ENCODE peak calls at places on chromosomes 2 and 18, in six cellular contexts. One of them, this sample, is unnamed.

GRCh38 chr2:105757361-105757933 is 12.7 kb downstream of the NCK2 start:
- DNase-seq in mesenchymal stem cell: no peak
- DNase-seq in H1: no peak
- DNase-seq in mesendoderm: no peak
- DNase-seq in neuronal stem cell: no peak
- DNase-seq in IMR-90: no peak
- DNase-seq in this sample: no peak

GRCh38 chr2:28082131-28082530 is 191.6 kb downstream of the BABAM2 start:
- DNase-seq in IMR-90: peak; percentile 41
- DNase-seq in H1: no peak
- DNase-seq in neuronal stem cell: no peak
- DNase-seq in mesendoderm: no peak
- DNase-seq in mesenchymal stem cell: peak; percentile 39
- DNase-seq in this sample: no peak

GRCh38 chr2:170530284-170530745 is 184.8 kb upstream of the SP5 start:
- DNase-seq in mesendoderm: peak; percentile 93
- DNase-seq in IMR-90: peak; percentile 34
- DNase-seq in H1: no peak
- DNase-seq in neuronal stem cell: peak; percentile 15
- DNase-seq in mesenchymal stem cell: peak; percentile 63
- DNase-seq in this sample: no peak

GRCh38 chr2:159518321-159519005 is 97.9 kb downstream of the BAZ2B start:
- DNase-seq in mesenchymal stem cell: peak; percentile 3
- DNase-seq in H1: no peak
- DNase-seq in neuronal stem cell: no peak
- DNase-seq in mesendoderm: no peak
- DNase-seq in IMR-90: no peak
- DNase-seq in this sample: no peak

GRCh38 chr2:45922577-45922988 is 271.1 kb downstream of the PRKCE start:
- DNase-seq in mesendoderm: peak; percentile 75
- DNase-seq in neuronal stem cell: no peak
- DNase-seq in H1: no peak
- DNase-seq in mesenchymal stem cell: no peak
- DNase-seq in IMR-90: peak; percentile 79
- DNase-seq in this sample: peak; percentile 62

GRCh38 chr2:55618025-55618648 is 715 bp upstream of the PPP4R3B start:
- DNase-seq in mesenchymal stem cell: peak; percentile 52
- DNase-seq in mesendoderm: peak; percentile 32
- DNase-seq in H1: no peak
- DNase-seq in neuronal stem cell: peak; percentile 15
- DNase-seq in IMR-90: peak; percentile 10
- DNase-seq in this sample: no peak

GRCh38 chr18:3256693-3257626 is 5.0 kb upstream of the MYL12B start:
- DNase-seq in neuronal stem cell: no peak
- DNase-seq in mesenchymal stem cell: peak; percentile 56
- DNase-seq in H1: no peak
- DNase-seq in IMR-90: peak; percentile 91
- DNase-seq in mesendoderm: peak; percentile 42
- DNase-seq in this sample: no peak

GRCh38 chr2:45083175-45083574 is 73.9 kb upstream of the SIX2 start:
- DNase-seq in mesendoderm: peak; percentile 20
- DNase-seq in neuronal stem cell: no peak
- DNase-seq in mesenchymal stem cell: no peak
- DNase-seq in IMR-90: no peak
- DNase-seq in H1: no peak
- DNase-seq in this sample: no peak

GRCh38 chr2:72892506-72893173 is 5.4 kb downstream of the SPR start:
- DNase-seq in IMR-90: peak; percentile 70
- DNase-seq in neuronal stem cell: no peak
- DNase-seq in H1: no peak
- DNase-seq in mesendoderm: peak; percentile 73
- DNase-seq in mesenchymal stem cell: peak; percentile 68
- DNase-seq in this sample: peak; percentile 50

GRCh38 chr2:72144412-72144745 is 3.3 kb downstream of the CYP26B1 start:
- DNase-seq in mesendoderm: no peak
- DNase-seq in H1: no peak
- DNase-seq in mesenchymal stem cell: no peak
- DNase-seq in IMR-90: no peak
- DNase-seq in neuronal stem cell: no peak
- DNase-seq in this sample: peak; percentile 79

GRCh38 chr2:109322111-109322510 is 193.1 kb downstream of the SH3RF3 start:
- DNase-seq in H1: no peak
- DNase-seq in neuronal stem cell: no peak
- DNase-seq in mesenchymal stem cell: peak; percentile 99
- DNase-seq in IMR-90: peak; percentile 98
- DNase-seq in mesendoderm: no peak
- DNase-seq in this sample: no peak

GRCh38 chr2:68789603-68790002 is 55.0 kb downstream of the ARHGAP25 start:
- DNase-seq in neuronal stem cell: no peak
- DNase-seq in IMR-90: no peak
- DNase-seq in mesenchymal stem cell: no peak
- DNase-seq in H1: no peak
- DNase-seq in mesendoderm: no peak
- DNase-seq in this sample: no peak

GRCh38 chr2:68784849-68785248 is 50.2 kb downstream of the ARHGAP25 start:
- DNase-seq in mesendoderm: no peak
- DNase-seq in H1: no peak
- DNase-seq in mesenchymal stem cell: peak; percentile 65
- DNase-seq in IMR-90: no peak
- DNase-seq in neuronal stem cell: no peak
- DNase-seq in this sample: no peak

GRCh38 chr2:68796306-68796905 is 61.8 kb downstream of the ARHGAP25 start:
- DNase-seq in neuronal stem cell: no peak
- DNase-seq in mesenchymal stem cell: no peak
- DNase-seq in H1: no peak
- DNase-seq in mesendoderm: no peak
- DNase-seq in IMR-90: peak; percentile 18
- DNase-seq in this sample: no peak

GRCh38 chr2:68791914-68792313 is 57.3 kb downstream of the ARHGAP25 start:
- DNase-seq in mesendoderm: no peak
- DNase-seq in IMR-90: no peak
- DNase-seq in H1: no peak
- DNase-seq in mesenchymal stem cell: no peak
- DNase-seq in neuronal stem cell: no peak
- DNase-seq in this sample: no peak

DNA sequence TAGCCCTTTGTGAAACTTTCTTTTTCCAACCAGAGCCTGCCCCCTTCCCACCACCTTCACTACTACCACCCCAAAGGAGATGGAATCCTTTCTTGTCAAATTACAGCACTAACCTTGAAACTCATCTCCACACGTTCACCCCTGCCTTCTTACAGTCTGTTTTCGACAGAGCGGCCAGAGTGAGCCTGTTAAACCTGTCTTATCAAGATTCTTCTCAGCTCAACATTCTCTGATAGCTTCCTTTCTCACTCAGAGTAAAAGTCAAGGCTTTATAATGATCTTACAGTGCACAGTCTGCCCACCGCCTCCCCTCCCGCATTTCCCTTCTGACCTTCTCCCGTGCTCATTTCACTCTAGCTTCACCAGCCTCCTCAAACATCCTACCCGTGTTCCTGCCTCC is 56.0 kb downstream of the ARHGAP25 start:
- DNase-seq in mesenchymal stem cell: no peak
- DNase-seq in H1: no peak
- DNase-seq in mesendoderm: no peak
- DNase-seq in IMR-90: no peak
- DNase-seq in neuronal stem cell: no peak
- DNase-seq in this sample: peak; percentile 66
- H3K36me3 ChIP-seq in mesenchymal stem cell: no peaks in the 10 kb centered on the region
- H3K36me3 ChIP-seq in H1: no peaks in the 10 kb centered on the region
- H3K36me3 ChIP-seq in mesendoderm: no peaks in the 10 kb centered on the region
- H3K36me3 ChIP-seq in IMR-90: no peaks in the 10 kb centered on the region
- H3K36me3 ChIP-seq in neuronal stem cell: no peaks in the 10 kb centered on the region
- H3K36me3 ChIP-seq in this sample: no peaks in the 10 kb centered on the region

DNA sequence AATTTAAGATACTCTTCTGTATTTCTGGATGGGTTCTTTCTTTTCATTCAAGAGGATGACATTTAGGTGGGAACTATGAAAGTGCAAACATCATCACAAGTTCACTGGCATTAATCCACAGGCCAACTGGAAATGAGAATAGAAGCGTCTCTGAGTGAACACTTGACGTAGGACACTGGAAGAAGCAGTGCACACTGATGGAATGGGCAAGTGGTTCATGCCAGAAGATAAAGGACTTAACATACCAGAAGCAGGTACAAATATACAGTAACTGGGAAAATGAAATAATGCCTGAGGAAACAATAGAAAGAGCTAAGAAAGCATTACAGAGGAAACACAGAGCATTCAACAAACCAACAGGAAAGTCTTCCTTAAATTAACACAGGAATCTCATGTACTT is 120.9 kb upstream of the CCDC195 start:
- DNase-seq in mesenchymal stem cell: no peak
- DNase-seq in neuronal stem cell: no peak
- DNase-seq in mesendoderm: no peak
- DNase-seq in IMR-90: no peak
- DNase-seq in H1: no peak
- DNase-seq in this sample: no peak
- H3K23ac ChIP-seq in mesenchymal stem cell: no peak overlapping the region
- H3K23ac ChIP-seq in neuronal stem cell: no peak overlapping the region
- H3K23ac ChIP-seq in mesendoderm: no peak overlapping the region
- H3K23ac ChIP-seq in IMR-90: peak overlapping the region; percentile 58
- H3K23ac ChIP-seq in H1: no peak overlapping the region
- H3K23ac ChIP-seq in this sample: no peak overlapping the region

DNA sequence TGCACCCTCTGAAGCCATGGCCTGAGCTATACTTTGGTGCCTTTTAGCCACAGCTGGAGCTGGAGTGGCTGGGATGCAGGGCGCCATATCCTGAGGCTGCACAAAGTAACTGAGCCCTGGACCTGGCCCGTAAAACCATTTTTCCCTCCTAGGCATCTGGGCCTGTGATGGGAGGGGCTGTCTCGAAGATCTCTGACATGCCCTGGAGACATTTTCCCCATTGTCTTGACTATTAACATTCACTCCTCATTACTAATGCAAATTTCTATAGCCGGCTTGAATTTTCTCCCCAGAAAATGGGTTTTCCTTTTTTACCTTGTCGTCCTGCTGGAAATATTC is 15.4 kb downstream of the TAF1B start:
- DNase-seq in IMR-90: no peak
- DNase-seq in neuronal stem cell: no peak
- DNase-seq in mesenchymal stem cell: no peak
- DNase-seq in mesendoderm: no peak
- DNase-seq in H1: no peak
- DNase-seq in this sample: no peak
- H3K36me3 ChIP-seq in IMR-90: peaks cover 35% of the 10 kb centered on the region
- H3K36me3 ChIP-seq in neuronal stem cell: peaks cover 73% of the 10 kb centered on the region
- H3K36me3 ChIP-seq in mesenchymal stem cell: peaks cover 74% of the 10 kb centered on the region
- H3K36me3 ChIP-seq in mesendoderm: peaks cover 14% of the 10 kb centered on the region
- H3K36me3 ChIP-seq in H1: peaks cover 12% of the 10 kb centered on the region
- H3K36me3 ChIP-seq in this sample: peaks cover 30% of the 10 kb centered on the region

GRCh38 chr2:15986068-15986560 is 45.8 kb downstream of the MYCN start:
- DNase-seq in neuronal stem cell: no peak
- DNase-seq in mesendoderm: no peak
- DNase-seq in IMR-90: no peak
- DNase-seq in mesenchymal stem cell: no peak
- DNase-seq in H1: no peak
- DNase-seq in this sample: no peak
- H3K23ac ChIP-seq in neuronal stem cell: no peak overlapping the region
- H3K23ac ChIP-seq in mesendoderm: no peak overlapping the region
- H3K23ac ChIP-seq in IMR-90: no peak overlapping the region
- H3K23ac ChIP-seq in mesenchymal stem cell: no peak overlapping the region
- H3K23ac ChIP-seq in H1: no peak overlapping the region
- H3K23ac ChIP-seq in this sample: peak overlapping the region; percentile 37

GRCh38 chr2:88597168-88597567 is 30.1 kb downstream of the EIF2AK3 start:
- DNase-seq in H1: no peak
- DNase-seq in mesendoderm: no peak
- DNase-seq in mesenchymal stem cell: no peak
- DNase-seq in IMR-90: no peak
- DNase-seq in neuronal stem cell: no peak
- DNase-seq in this sample: no peak
- H3K36me3 ChIP-seq in H1: peaks cover 5% of the 10 kb centered on the region
- H3K36me3 ChIP-seq in mesendoderm: no peaks in the 10 kb centered on the region
- H3K36me3 ChIP-seq in mesenchymal stem cell: peaks cover 27% of the 10 kb centered on the region
- H3K36me3 ChIP-seq in IMR-90: peaks cover 11% of the 10 kb centered on the region
- H3K36me3 ChIP-seq in neuronal stem cell: peaks cover 16% of the 10 kb centered on the region
- H3K36me3 ChIP-seq in this sample: peaks cover 4% of the 10 kb centered on the region

DNA sequence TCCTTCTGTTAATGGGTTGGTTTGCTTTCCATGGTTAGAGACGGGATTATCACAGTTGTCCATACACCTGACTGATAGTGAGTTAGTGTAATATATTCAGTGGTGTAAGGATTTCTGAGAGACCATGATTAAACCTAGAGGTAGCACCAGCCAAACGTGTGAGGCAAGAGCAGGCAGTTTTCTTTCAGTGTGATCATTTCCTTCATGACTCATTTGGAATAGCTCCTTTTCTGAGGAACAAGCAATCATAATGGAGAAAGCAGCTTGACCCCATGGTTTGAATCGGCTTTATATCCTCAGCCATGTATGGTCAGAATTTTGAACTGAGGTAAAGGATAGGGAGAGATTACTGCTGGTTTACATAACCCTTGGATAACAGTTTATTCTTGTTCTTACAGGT is 2.9 kb downstream of the MXD1 start:
- DNase-seq in mesenchymal stem cell: peak; percentile 85
- DNase-seq in mesendoderm: no peak
- DNase-seq in IMR-90: peak; percentile 93
- DNase-seq in neuronal stem cell: no peak
- DNase-seq in H1: no peak
- DNase-seq in this sample: no peak
- H3K23ac ChIP-seq in mesenchymal stem cell: no peak overlapping the region
- H3K23ac ChIP-seq in mesendoderm: no peak overlapping the region
- H3K23ac ChIP-seq in IMR-90: peak overlapping the region; percentile 30
- H3K23ac ChIP-seq in neuronal stem cell: no peak overlapping the region
- H3K23ac ChIP-seq in H1: no peak overlapping the region
- H3K23ac ChIP-seq in this sample: no peak overlapping the region

DNA sequence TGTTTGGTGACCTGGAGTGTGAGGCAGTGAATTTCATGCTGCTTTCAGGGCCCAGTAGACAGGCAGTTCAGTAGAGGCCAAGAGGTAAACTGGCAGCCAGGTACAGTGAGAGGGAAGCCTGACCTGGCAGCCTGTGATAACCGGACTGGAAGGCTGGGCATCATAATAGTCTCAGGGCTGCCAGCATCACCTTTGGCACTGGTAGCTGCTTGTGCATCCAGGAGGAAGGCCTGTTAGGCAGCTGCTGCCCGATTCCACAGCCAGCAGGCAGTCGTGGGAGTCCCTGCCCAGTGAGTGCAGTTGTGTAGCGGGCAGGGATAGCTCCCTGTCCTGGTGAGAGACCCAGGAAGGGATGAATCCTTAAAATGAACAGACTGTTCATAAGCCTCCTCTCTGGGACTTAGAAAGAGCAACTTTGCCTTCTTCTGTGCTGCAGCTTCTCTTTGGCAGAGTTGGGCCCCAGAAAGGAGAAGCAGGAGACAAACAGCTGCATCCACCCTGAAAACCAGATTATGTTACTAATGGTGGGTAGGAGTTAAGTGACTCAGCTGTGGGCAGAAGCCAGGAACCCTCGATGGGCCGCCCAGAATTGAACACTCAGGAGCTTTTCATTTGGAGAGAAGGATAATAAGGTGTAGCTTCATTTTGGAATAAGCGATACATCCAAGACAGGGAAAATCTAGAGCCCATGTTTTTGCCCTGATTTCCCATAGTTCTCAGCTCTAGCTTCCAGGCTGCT is 8.1 kb upstream of the GPBAR1 start:
- DNase-seq in mesendoderm: no peak
- DNase-seq in H1: no peak
- DNase-seq in neuronal stem cell: no peak
- DNase-seq in IMR-90: peak; percentile 64
- DNase-seq in mesenchymal stem cell: no peak
- DNase-seq in this sample: no peak
- H3K36me3 ChIP-seq in mesendoderm: peaks cover 31% of the 10 kb centered on the region
- H3K36me3 ChIP-seq in H1: peaks cover 63% of the 10 kb centered on the region
- H3K36me3 ChIP-seq in neuronal stem cell: peaks cover 90% of the 10 kb centered on the region
- H3K36me3 ChIP-seq in IMR-90: peaks cover 72% of the 10 kb centered on the region
- H3K36me3 ChIP-seq in mesenchymal stem cell: peaks cover 96% of the 10 kb centered on the region
- H3K36me3 ChIP-seq in this sample: peaks cover 83% of the 10 kb centered on the region

GRCh38 chr2:207165121-207166038 is at the start of gene KLF7:
- DNase-seq in neuronal stem cell: no peak
- DNase-seq in IMR-90: peak; percentile 51
- DNase-seq in mesenchymal stem cell: no peak
- DNase-seq in mesendoderm: peak; percentile 60
- DNase-seq in H1: no peak
- DNase-seq in this sample: peak; percentile 67
- H3K23ac ChIP-seq in neuronal stem cell: peak within 1 kb of the TSS; percentile 95
- H3K23ac ChIP-seq in IMR-90: peak within 1 kb of the TSS; percentile 100
- H3K23ac ChIP-seq in mesenchymal stem cell: no peak within 1 kb of the TSS
- H3K23ac ChIP-seq in mesendoderm: peak within 1 kb of the TSS; percentile 48
- H3K23ac ChIP-seq in H1: no peak within 1 kb of the TSS
- H3K23ac ChIP-seq in this sample: no peak within 1 kb of the TSS